ENCODE peak calls at places on chromosomes 3 and 15, in eight cellular contexts. One of them, this sample, is unnamed.

GRCh38 chr15:74631935-74632560 is 16.4 kb downstream of the CLK3 start:
- DNase-seq in epithelial cell of esophagus: peak; percentile 56
- DNase-seq in esophagus squamous epithelium: no peak
- DNase-seq in psoas muscle: peak; percentile 81
- DNase-seq in astrocyte of the spinal cord: peak; percentile 47
- DNase-seq in CD8-positive, alpha-beta T cell: peak; percentile 76
- DNase-seq in fibroblast of mammary gland: peak; percentile 55
- DNase-seq in body of pancreas: peak; percentile 62
- DNase-seq in this sample: no peak

GRCh38 chr3:22236490-22237271 is 485.7 kb upstream of the ZNF385D start:
- DNase-seq in epithelial cell of esophagus: peak; percentile 14
- DNase-seq in body of pancreas: no peak
- DNase-seq in fibroblast of mammary gland: no peak
- DNase-seq in esophagus squamous epithelium: no peak
- DNase-seq in astrocyte of the spinal cord: peak; percentile 6
- DNase-seq in psoas muscle: no peak
- DNase-seq in CD8-positive, alpha-beta T cell: no peak
- DNase-seq in this sample: no peak

GRCh38 chr3:159825216-159825854 is 163.3 kb upstream of the IL12A start:
- DNase-seq in esophagus squamous epithelium: no peak
- DNase-seq in psoas muscle: no peak
- DNase-seq in body of pancreas: no peak
- DNase-seq in epithelial cell of esophagus: no peak
- DNase-seq in astrocyte of the spinal cord: no peak
- DNase-seq in fibroblast of mammary gland: no peak
- DNase-seq in CD8-positive, alpha-beta T cell: no peak
- DNase-seq in this sample: no peak

GRCh38 chr15:74385442-74386132 is 18.1 kb upstream of the CYP11A1 start:
- DNase-seq in body of pancreas: no peak
- DNase-seq in esophagus squamous epithelium: no peak
- DNase-seq in CD8-positive, alpha-beta T cell: no peak
- DNase-seq in psoas muscle: peak; percentile 45
- DNase-seq in epithelial cell of esophagus: no peak
- DNase-seq in fibroblast of mammary gland: no peak
- DNase-seq in astrocyte of the spinal cord: no peak
- DNase-seq in this sample: no peak

GRCh38 chr3:141477224-141477623 is 9.6 kb upstream of the RASA2 start:
- DNase-seq in astrocyte of the spinal cord: peak; percentile 87
- DNase-seq in fibroblast of mammary gland: peak; percentile 97
- DNase-seq in body of pancreas: peak; percentile 33
- DNase-seq in esophagus squamous epithelium: no peak
- DNase-seq in psoas muscle: no peak
- DNase-seq in epithelial cell of esophagus: peak; percentile 97
- DNase-seq in CD8-positive, alpha-beta T cell: no peak
- DNase-seq in this sample: no peak

GRCh38 chr3:18883553-18883952 is 264.8 kb upstream of the KCNH8 start:
- DNase-seq in fibroblast of mammary gland: no peak
- DNase-seq in astrocyte of the spinal cord: no peak
- DNase-seq in body of pancreas: no peak
- DNase-seq in CD8-positive, alpha-beta T cell: no peak
- DNase-seq in psoas muscle: no peak
- DNase-seq in esophagus squamous epithelium: no peak
- DNase-seq in epithelial cell of esophagus: no peak
- DNase-seq in this sample: no peak

GRCh38 chr3:129023909-129024308 is 22.8 kb downstream of the EFCC1 start:
- DNase-seq in psoas muscle: no peak
- DNase-seq in epithelial cell of esophagus: peak; percentile 51
- DNase-seq in fibroblast of mammary gland: peak; percentile 21
- DNase-seq in astrocyte of the spinal cord: no peak
- DNase-seq in body of pancreas: no peak
- DNase-seq in CD8-positive, alpha-beta T cell: no peak
- DNase-seq in esophagus squamous epithelium: no peak
- DNase-seq in this sample: no peak

GRCh38 chr15:49758456-49758855 is 137.6 kb downstream of the DTWD1 start:
- DNase-seq in epithelial cell of esophagus: no peak
- DNase-seq in astrocyte of the spinal cord: no peak
- DNase-seq in fibroblast of mammary gland: no peak
- DNase-seq in CD8-positive, alpha-beta T cell: no peak
- DNase-seq in esophagus squamous epithelium: no peak
- DNase-seq in body of pancreas: no peak
- DNase-seq in psoas muscle: no peak
- DNase-seq in this sample: no peak

GRCh38 chr15:50128266-50128665 is 9.2 kb upstream of the ATP8B4 start:
- DNase-seq in esophagus squamous epithelium: no peak
- DNase-seq in fibroblast of mammary gland: no peak
- DNase-seq in body of pancreas: peak; percentile 37
- DNase-seq in CD8-positive, alpha-beta T cell: no peak
- DNase-seq in epithelial cell of esophagus: no peak
- DNase-seq in psoas muscle: peak; percentile 59
- DNase-seq in astrocyte of the spinal cord: no peak
- DNase-seq in this sample: no peak

GRCh38 chr3:125150525-125151436 is 61.8 kb downstream of the SLC12A8 start:
- DNase-seq in esophagus squamous epithelium: no peak
- DNase-seq in psoas muscle: no peak
- DNase-seq in astrocyte of the spinal cord: no peak
- DNase-seq in body of pancreas: peak; percentile 40
- DNase-seq in fibroblast of mammary gland: peak; percentile 59
- DNase-seq in epithelial cell of esophagus: peak; percentile 71
- DNase-seq in CD8-positive, alpha-beta T cell: no peak
- DNase-seq in this sample: no peak

DNA sequence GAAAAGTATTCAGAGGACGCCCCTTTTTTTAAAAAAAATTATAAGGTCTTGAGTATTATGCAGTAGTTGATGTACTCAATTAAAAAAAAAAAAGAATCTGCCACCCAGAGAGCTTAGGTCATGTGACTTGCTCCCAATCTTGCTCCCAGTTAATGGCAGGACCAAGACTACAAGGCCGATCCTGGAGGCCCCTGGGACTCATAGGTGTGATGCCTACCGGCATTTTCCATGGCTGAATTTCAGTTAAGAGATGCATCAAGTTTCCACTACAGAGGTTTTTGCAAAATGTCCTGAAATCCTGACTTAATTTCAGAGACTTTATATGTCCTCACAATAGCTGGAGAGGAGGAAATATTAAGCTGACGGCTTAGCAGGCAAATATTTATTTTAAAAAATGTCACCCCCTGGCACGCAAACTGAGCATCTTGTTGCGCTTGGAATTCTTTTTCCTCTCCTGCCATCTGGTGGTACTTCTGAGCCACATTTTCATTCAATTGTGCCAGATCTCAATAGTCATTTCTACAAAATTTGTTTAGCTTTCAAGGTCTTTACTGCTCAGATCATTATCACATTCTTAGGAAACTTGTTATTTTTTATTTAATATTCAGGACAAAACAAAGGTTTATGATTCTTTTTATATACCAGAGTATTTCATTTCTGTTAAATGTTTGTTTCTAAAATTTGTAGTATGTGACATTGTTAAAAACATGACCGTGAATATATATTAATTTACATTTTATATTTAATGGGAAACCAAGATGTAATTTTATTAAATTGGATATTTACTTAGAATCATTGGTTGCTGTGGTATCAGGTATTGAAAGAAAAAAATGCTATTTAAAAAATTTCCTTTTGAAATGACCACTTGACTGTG is 189.1 kb upstream of the THRB start:
- DNase-seq in body of pancreas: peak; percentile 21
- DNase-seq in esophagus squamous epithelium: no peak
- DNase-seq in psoas muscle: no peak
- DNase-seq in astrocyte of the spinal cord: peak; percentile 66
- DNase-seq in fibroblast of mammary gland: peak; percentile 86
- DNase-seq in CD8-positive, alpha-beta T cell: no peak
- DNase-seq in epithelial cell of esophagus: peak; percentile 72
- DNase-seq in this sample: no peak
- H3K4me3 ChIP-seq in body of pancreas: no peak overlapping the region
- H3K4me3 ChIP-seq in esophagus squamous epithelium: no peak overlapping the region
- H3K4me3 ChIP-seq in psoas muscle: no peak overlapping the region
- H3K4me3 ChIP-seq in astrocyte of the spinal cord: no peak overlapping the region
- H3K4me3 ChIP-seq in fibroblast of mammary gland: no peak overlapping the region
- H3K4me3 ChIP-seq in CD8-positive, alpha-beta T cell: no peak overlapping the region
- H3K4me3 ChIP-seq in epithelial cell of esophagus: no peak overlapping the region
- H3K4me3 ChIP-seq in this sample: no peak overlapping the region

GRCh38 chr3:187238239-187238638 is 41.0 kb downstream of the RTP1 start:
- DNase-seq in esophagus squamous epithelium: no peak
- DNase-seq in epithelial cell of esophagus: no peak
- DNase-seq in fibroblast of mammary gland: no peak
- DNase-seq in psoas muscle: no peak
- DNase-seq in body of pancreas: no peak
- DNase-seq in astrocyte of the spinal cord: no peak
- DNase-seq in CD8-positive, alpha-beta T cell: no peak
- DNase-seq in this sample: no peak

GRCh38 chr3:187242900-187243299 is 45.6 kb downstream of the RTP1 start:
- DNase-seq in fibroblast of mammary gland: no peak
- DNase-seq in body of pancreas: no peak
- DNase-seq in esophagus squamous epithelium: no peak
- DNase-seq in epithelial cell of esophagus: no peak
- DNase-seq in astrocyte of the spinal cord: no peak
- DNase-seq in psoas muscle: no peak
- DNase-seq in CD8-positive, alpha-beta T cell: no peak
- DNase-seq in this sample: no peak

GRCh38 chr3:187236963-187237362 is 39.7 kb downstream of the RTP1 start:
- DNase-seq in astrocyte of the spinal cord: no peak
- DNase-seq in epithelial cell of esophagus: no peak
- DNase-seq in esophagus squamous epithelium: no peak
- DNase-seq in body of pancreas: no peak
- DNase-seq in psoas muscle: no peak
- DNase-seq in fibroblast of mammary gland: no peak
- DNase-seq in CD8-positive, alpha-beta T cell: no peak
- DNase-seq in this sample: no peak

GRCh38 chr3:187242435-187242834 is 45.1 kb downstream of the RTP1 start:
- DNase-seq in astrocyte of the spinal cord: no peak
- DNase-seq in psoas muscle: no peak
- DNase-seq in CD8-positive, alpha-beta T cell: no peak
- DNase-seq in body of pancreas: no peak
- DNase-seq in esophagus squamous epithelium: no peak
- DNase-seq in epithelial cell of esophagus: no peak
- DNase-seq in fibroblast of mammary gland: no peak
- DNase-seq in this sample: no peak

GRCh38 chr3:187237741-187238140 is 40.5 kb downstream of the RTP1 start:
- DNase-seq in astrocyte of the spinal cord: no peak
- DNase-seq in fibroblast of mammary gland: peak; percentile 27
- DNase-seq in epithelial cell of esophagus: no peak
- DNase-seq in psoas muscle: no peak
- DNase-seq in body of pancreas: no peak
- DNase-seq in CD8-positive, alpha-beta T cell: no peak
- DNase-seq in esophagus squamous epithelium: no peak
- DNase-seq in this sample: no peak
- TF ChIP-seq CTCF in astrocyte of the spinal cord: no peak
- TF ChIP-seq CTCF in fibroblast of mammary gland: no peak
- TF ChIP-seq CTCF in epithelial cell of esophagus: no peak
- TF ChIP-seq CTCF in psoas muscle: no peak
- TF ChIP-seq CTCF in body of pancreas: no peak
- TF ChIP-seq CTCF in CD8-positive, alpha-beta T cell: no peak
- TF ChIP-seq CTCF in esophagus squamous epithelium: no peak
- TF ChIP-seq CTCF in this sample: no peak

GRCh38 chr3:71521021-71521352 is 62.5 kb downstream of the FOXP1 start:
- DNase-seq in esophagus squamous epithelium: no peak
- DNase-seq in CD8-positive, alpha-beta T cell: no peak
- DNase-seq in epithelial cell of esophagus: no peak
- DNase-seq in astrocyte of the spinal cord: no peak
- DNase-seq in psoas muscle: no peak
- DNase-seq in fibroblast of mammary gland: no peak
- DNase-seq in body of pancreas: no peak
- DNase-seq in this sample: no peak
- H3K4me3 ChIP-seq in esophagus squamous epithelium: no peak overlapping the region
- H3K4me3 ChIP-seq in CD8-positive, alpha-beta T cell: no peak overlapping the region
- H3K4me3 ChIP-seq in epithelial cell of esophagus: no peak overlapping the region
- H3K4me3 ChIP-seq in astrocyte of the spinal cord: no peak overlapping the region
- H3K4me3 ChIP-seq in psoas muscle: no peak overlapping the region
- H3K4me3 ChIP-seq in fibroblast of mammary gland: no peak overlapping the region
- H3K4me3 ChIP-seq in body of pancreas: no peak overlapping the region
- H3K4me3 ChIP-seq in this sample: no peak overlapping the region

GRCh38 chr15:61222010-61222409 is 7.1 kb downstream of the RORA start:
- DNase-seq in astrocyte of the spinal cord: no peak
- DNase-seq in CD8-positive, alpha-beta T cell: no peak
- DNase-seq in psoas muscle: no peak
- DNase-seq in epithelial cell of esophagus: no peak
- DNase-seq in esophagus squamous epithelium: no peak
- DNase-seq in fibroblast of mammary gland: no peak
- DNase-seq in body of pancreas: no peak
- DNase-seq in this sample: no peak

GRCh38 chr15:61220125-61220524 is 9.0 kb downstream of the RORA start:
- DNase-seq in esophagus squamous epithelium: no peak
- DNase-seq in body of pancreas: no peak
- DNase-seq in fibroblast of mammary gland: no peak
- DNase-seq in astrocyte of the spinal cord: no peak
- DNase-seq in CD8-positive, alpha-beta T cell: no peak
- DNase-seq in epithelial cell of esophagus: no peak
- DNase-seq in psoas muscle: no peak
- DNase-seq in this sample: no peak

GRCh38 chr15:61216519-61216918 is 12.6 kb downstream of the RORA start:
- DNase-seq in CD8-positive, alpha-beta T cell: no peak
- DNase-seq in esophagus squamous epithelium: no peak
- DNase-seq in fibroblast of mammary gland: no peak
- DNase-seq in psoas muscle: no peak
- DNase-seq in astrocyte of the spinal cord: no peak
- DNase-seq in epithelial cell of esophagus: no peak
- DNase-seq in body of pancreas: no peak
- DNase-seq in this sample: no peak
- TF ChIP-seq CTCF in CD8-positive, alpha-beta T cell: no peak
- TF ChIP-seq CTCF in esophagus squamous epithelium: peak; percentile 12
- TF ChIP-seq CTCF in fibroblast of mammary gland: no peak
- TF ChIP-seq CTCF in psoas muscle: peak; percentile 10
- TF ChIP-seq CTCF in astrocyte of the spinal cord: no peak
- TF ChIP-seq CTCF in epithelial cell of esophagus: peak; percentile 19
- TF ChIP-seq CTCF in body of pancreas: peak; percentile 23
- TF ChIP-seq CTCF in this sample: no peak

DNA sequence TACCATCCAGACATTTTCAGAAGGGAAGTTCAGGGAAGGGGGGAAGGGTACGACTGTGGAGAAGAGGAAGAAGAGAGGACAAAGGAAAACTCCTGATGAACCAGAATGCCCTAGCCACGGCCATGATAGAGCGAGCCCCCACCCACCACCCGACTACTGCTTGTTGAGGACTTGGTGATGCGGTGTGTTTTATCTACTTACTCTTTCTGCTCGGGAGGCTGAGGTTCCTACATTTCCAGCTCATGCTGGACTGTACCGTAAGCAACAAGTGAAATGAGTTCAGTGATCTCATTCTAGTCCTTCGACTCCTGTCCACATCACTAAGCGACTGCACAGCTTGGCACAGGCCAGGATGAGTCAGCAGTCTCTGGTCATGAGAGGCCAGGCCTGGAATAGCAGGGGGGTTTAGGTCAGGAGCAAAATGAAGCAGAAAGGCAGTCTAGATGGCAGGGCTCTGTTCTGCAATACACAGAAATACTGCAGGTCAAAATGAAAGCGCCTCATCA is 330.9 kb downstream of the TIGIT start:
- DNase-seq in epithelial cell of esophagus: peak; percentile 79
- DNase-seq in fibroblast of mammary gland: peak; percentile 99
- DNase-seq in body of pancreas: peak; percentile 89
- DNase-seq in psoas muscle: peak; percentile 98
- DNase-seq in esophagus squamous epithelium: no peak
- DNase-seq in CD8-positive, alpha-beta T cell: no peak
- DNase-seq in astrocyte of the spinal cord: peak; percentile 98
- DNase-seq in this sample: peak; percentile 87
- H3K4me3 ChIP-seq in epithelial cell of esophagus: no peak overlapping the region
- H3K4me3 ChIP-seq in fibroblast of mammary gland: peak overlapping the region; percentile 68
- H3K4me3 ChIP-seq in body of pancreas: no peak overlapping the region
- H3K4me3 ChIP-seq in psoas muscle: peak overlapping the region; percentile 66
- H3K4me3 ChIP-seq in esophagus squamous epithelium: peak overlapping the region; percentile 55
- H3K4me3 ChIP-seq in CD8-positive, alpha-beta T cell: no peak overlapping the region
- H3K4me3 ChIP-seq in astrocyte of the spinal cord: peak overlapping the region; percentile 57
- H3K4me3 ChIP-seq in this sample: peak overlapping the region; percentile 44

This sample was measured in AG04449.